ENCODE peak calls at places on chromosomes 1 and 21, in five cellular contexts. F, V, M, D and U are unnamed samples.
A peak's percentile ranks its signal among the peaks of the same experiment; 100 is the strongest.

GRCh38 chr1:231806623-231807470 is 180.3 kb downstream of the DISC1 start:
- DNase-seq in F (peak; percentile 54), V (peak; percentile 50), M (peak; percentile 53), D (peak; percentile 34), U (peak; percentile 50)

GRCh38 chr1:1462318-1462966 is 9.1 kb upstream of the ATAD3B start:
- DNase-seq in F (peak; percentile 51), V (no peak), M (peak; percentile 41), D (peak; percentile 68), U (peak; percentile 47)

GRCh38 chr1:170225735-170226524 is 80.2 kb downstream of the NTMT2 start:
- DNase-seq in F (no peak), V (no peak), M (no peak), D (no peak), U (no peak)

GRCh38 chr1:43346636-43347035 is 9.0 kb downstream of the MPL start:
- DNase-seq in F (no peak), V (no peak), M (no peak), D (no peak), U (no peak)

GRCh38 chr21:38859852-38860251 is 54.1 kb downstream of the ETS2 start:
- DNase-seq in F (no peak), V (no peak), M (peak; percentile 59), D (peak; percentile 68), U (no peak)

GRCh38 chr21:34728479-34728878 is 59.7 kb downstream of the CLIC6 start:
- DNase-seq in F (peak; percentile 53), V (no peak), M (no peak), D (no peak), U (no peak)

GRCh38 chr21:24456358-24456757 is 1150.9 kb downstream of the MRPL39 start:
- DNase-seq in F (no peak), V (no peak), M (no peak), D (no peak), U (peak; percentile 2)

GRCh38 chr1:68969430-68969829 is 472.5 kb upstream of the DEPDC1 start:
- DNase-seq in F (no peak), V (no peak), M (no peak), D (no peak), U (no peak)

DNA sequence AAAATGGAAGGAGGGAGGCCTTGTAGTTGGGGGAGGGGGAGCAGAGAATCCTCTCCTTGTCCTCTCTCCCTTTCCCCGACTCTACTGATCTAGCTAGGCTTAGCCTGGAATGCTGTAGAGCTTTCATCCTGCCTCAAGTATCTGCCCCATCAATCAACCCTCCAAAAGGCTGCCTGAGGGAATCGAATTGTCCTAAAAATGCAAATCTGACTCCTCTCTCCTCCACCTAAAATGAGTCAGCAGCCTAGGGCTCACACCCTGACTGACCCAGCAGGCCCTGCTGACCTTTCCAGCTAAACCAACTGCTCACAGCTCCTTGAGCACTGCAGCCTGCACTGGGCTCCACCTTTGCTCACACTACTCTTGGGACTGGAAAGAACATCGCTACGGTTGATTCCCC is 2.8 kb downstream of the HPDL start:
- DNase-seq in F (no peak), V (no peak), M (no peak), D (no peak), U (no peak)
- H3K4me3 ChIP-seq in F (no peak overlapping the region), V (no peak overlapping the region), M (no peak overlapping the region), D (no peak overlapping the region), U (no peak overlapping the region)

DNA sequence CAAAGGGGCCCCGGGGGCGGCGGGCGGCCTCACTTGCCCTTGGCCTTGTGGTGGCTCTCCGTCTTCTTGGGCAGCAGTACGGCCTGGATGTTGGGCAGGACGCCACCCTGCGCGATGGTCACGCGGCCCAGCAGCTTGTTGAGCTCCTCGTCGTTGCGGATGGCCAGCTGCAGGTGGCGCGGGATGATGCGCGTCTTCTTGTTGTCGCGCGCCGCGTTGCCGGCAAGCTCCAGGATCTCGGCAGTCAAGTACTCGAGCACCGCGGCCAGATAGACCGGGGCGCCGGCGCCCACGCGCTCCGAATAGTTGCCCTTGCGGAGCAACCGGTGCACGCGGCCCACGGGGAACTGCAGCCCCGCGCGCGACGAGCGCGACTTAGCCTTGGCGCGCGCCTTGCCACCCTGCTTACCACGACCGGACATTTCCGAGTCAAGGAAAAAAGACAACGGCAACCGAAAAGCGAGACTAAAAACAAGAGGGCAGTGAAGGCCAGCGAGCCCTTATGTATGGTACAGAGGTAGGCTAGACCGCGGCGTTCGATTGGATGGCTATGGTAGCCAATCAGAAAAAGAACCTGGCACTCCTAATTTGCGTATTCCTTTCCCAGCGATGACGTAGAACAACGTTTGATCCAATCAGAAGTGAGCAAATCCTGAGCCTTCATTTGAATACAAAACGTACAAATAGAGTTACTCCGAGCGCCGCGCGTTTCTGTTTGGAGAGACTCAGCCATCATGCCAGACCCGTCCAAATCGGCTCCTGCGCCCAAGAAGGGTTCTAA is 29.6 kb upstream of the RNF187 start:
- DNase-seq in F (peak; percentile 86), V (peak; percentile 99), M (peak; percentile 100), D (peak; percentile 98), U (peak; percentile 99)
- TF ChIP-seq CTCF in F (peak; percentile 65), V (peak; percentile 3), M (no peak), D (peak; percentile 48), U (no peak)

GRCh38 chr1:214632091-214632490 is 29.1 kb downstream of the CENPF start:
- DNase-seq in F (no peak), V (no peak), M (no peak), D (no peak), U (no peak)
- H3K4me3 ChIP-seq in F (no peak overlapping the region), V (no peak overlapping the region), M (no peak overlapping the region), D (no peak overlapping the region), U (no peak overlapping the region)

GRCh38 chr1:17919525-17920439 is 164.6 kb downstream of the ACTL8 start:
- DNase-seq in F (no peak), V (no peak), M (peak; percentile 68), D (peak; percentile 9), U (peak; percentile 68)
- TF ChIP-seq CTCF in F (no peak), V (no peak), M (no peak), D (peak; percentile 37), U (no peak)

GRCh38 chr1:55038974-55039341 is 390 bp upstream of the PCSK9 start:
- DNase-seq in F (no peak), V (no peak), M (no peak), D (no peak), U (no peak)
- H3K4me3 ChIP-seq in F (no peak overlapping the region), V (no peak overlapping the region), M (peak overlapping the region; percentile 49), D (peak overlapping the region; percentile 73), U (no peak overlapping the region)

DNA sequence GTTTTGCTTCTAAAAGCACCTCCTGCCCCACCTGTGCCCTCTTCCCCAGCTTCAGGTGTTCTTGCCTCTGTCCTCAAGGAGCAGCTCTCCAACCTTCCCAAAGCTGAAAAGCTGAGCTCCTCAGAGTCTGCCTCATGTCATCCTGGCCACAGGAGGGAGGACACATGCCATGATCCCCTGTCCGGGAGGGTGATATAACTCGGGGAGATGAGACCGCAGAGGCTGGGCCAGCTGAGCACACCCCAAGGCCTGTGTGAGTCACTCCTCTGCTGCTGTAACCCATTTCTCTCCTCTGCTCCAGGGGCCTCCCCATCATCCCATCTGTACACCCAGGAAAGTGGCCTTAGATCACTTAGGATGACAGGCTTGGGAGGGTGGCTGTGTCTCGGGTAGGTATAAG is 49.8 kb downstream of the EPHB2 start:
- DNase-seq in F (no peak), V (no peak), M (peak; percentile 23), D (peak; percentile 50), U (no peak)
- TF ChIP-seq CTCF in F (no peak), V (no peak), M (no peak), D (peak; percentile 38), U (no peak)

GRCh38 chr1:183636783-183637182 is 1.2 kb upstream of the ARPC5 start:
- DNase-seq in F (no peak), V (no peak), M (no peak), D (no peak), U (no peak)
- H3K4me3 ChIP-seq in F (no peak overlapping the region), V (no peak overlapping the region), M (peak overlapping the region; percentile 74), D (peak overlapping the region; percentile 85), U (peak overlapping the region; percentile 89)

GRCh38 chr1:18954270-18955071 is 2.0 kb downstream of the IFFO2 start:
- DNase-seq in F (no peak), V (peak; percentile 69), M (peak; percentile 45), D (peak; percentile 23), U (peak; percentile 54)

GRCh38 chr1:18956189-18957135 is at the start of gene IFFO2:
- DNase-seq in F (peak; percentile 99), V (peak; percentile 93), M (peak; percentile 92), D (peak; percentile 91), U (peak; percentile 95)

GRCh38 chr1:18955116-18955441 is 1.4 kb downstream of the IFFO2 start:
- DNase-seq in F (no peak), V (peak; percentile 33), M (peak; percentile 40), D (peak; percentile 27), U (peak; percentile 39)

GRCh38 chr1:18957136-18957521 is 653 bp upstream of the IFFO2 start:
- DNase-seq in F (no peak), V (no peak), M (no peak), D (no peak), U (no peak)

GRCh38 chr1:18955442-18956188 is 861 bp downstream of the IFFO2 start:
- DNase-seq in F (peak; percentile 57), V (peak; percentile 40), M (peak; percentile 38), D (peak; percentile 35), U (no peak)
- TF ChIP-seq CTCF in F (peak; percentile 25), V (no peak), M (no peak), D (no peak), U (no peak)

GRCh38 chr1:108878678-108879077 is 1.9 kb downstream of the GPSM2 start:
- DNase-seq in F (no peak), V (no peak), M (no peak), D (no peak), U (no peak)
- H3K4me3 ChIP-seq in F (no peak overlapping the region), V (no peak overlapping the region), M (peak overlapping the region; percentile 4), D (peak overlapping the region; percentile 97), U (no peak overlapping the region)

DNA sequence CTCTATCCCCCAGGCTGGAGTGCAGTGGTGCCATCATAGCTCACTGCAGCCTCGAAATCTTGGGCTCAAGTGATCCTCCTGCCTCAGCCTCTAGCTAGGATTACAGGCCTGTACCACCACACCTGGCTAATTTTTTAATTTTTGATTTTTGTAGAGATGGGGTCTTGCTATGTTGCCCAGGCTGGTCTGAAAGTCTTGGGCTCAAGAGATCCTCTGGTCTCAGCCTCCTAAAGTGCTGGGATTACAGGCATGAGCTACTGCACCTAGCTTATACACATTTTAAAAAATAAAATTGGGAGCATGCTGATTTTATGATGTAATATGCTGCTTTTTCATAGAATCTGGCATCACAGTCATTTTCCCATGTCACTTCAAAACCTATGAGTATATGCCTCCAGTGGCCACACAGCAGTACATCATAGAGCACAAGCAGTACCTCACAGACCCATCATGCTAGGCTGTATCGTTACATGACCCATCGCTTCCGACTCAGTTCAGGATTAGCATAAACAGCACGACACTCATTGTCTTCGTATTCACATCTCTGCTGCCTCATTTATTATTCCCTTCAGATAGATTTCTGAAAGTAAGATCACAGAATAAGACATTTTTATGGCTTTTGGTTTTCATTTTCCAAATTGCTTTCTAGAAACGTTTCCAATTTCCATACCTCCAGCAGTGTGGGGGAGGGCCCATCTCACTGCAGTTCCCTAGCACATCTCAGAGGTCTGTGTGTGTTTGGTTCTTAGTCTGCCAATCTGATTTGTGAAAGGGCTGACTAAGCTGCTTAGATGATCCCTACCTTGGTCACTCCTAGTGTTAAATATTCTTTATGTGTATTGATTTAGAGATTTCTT is 36.0 kb upstream of the CCSAP start:
- DNase-seq in F (no peak), V (no peak), M (peak; percentile 9), D (no peak), U (peak; percentile 4)
- TF ChIP-seq CTCF in F (no peak), V (no peak), M (no peak), D (no peak), U (peak; percentile 4)